ENCODE peak calls at places on chromosomes 4 and X, in nine cellular contexts. S is HT1080; E is T-helper 9 cell; Z is Right ventricle myocardium superior; Q is activated CD4-positive, alpha-beta memory T cell treated with anti-CD3 and anti-CD28 coated beads, Interleukin-2, amount 10 ng/mL, durations not matched to agents 7 days and 5 days; X is activated T-cell treated with anti-CD3 and anti-CD28 coated beads for 48 hours; N is naive thymus-derived CD8-positive, alpha-beta T cell; H is GM12865; D is cardiac fibroblast. C is an unnamed sample.

GRCh38 chr4:156656911-156657310 is 314.7 kb downstream of the PDGFC start:
- DNase-seq in S (no peak), E (no peak), Z (no peak), Q (no peak), X (no peak), N (no peak), H (no peak), D (no peak), C (no peak)

GRCh38 chrX:33817266-33817665 is 314.8 kb downstream of the FAM47A start:
- DNase-seq in S (no peak), E (no peak), Z (no peak), Q (no peak), X (no peak), N (no peak), H (no peak), D (no peak), C (no peak)

GRCh38 chr4:153152453-153153338 is 51.5 kb upstream of the TRIM2 start:
- DNase-seq in S (no peak), E (peak), Z (peak), Q (peak), X (peak), N (no peak), H (peak), D (peak), C (no peak)

GRCh38 chrX:124373348-124373747 is 27.0 kb downstream of the SH2D1A start:
- DNase-seq in S (peak), E (no peak), Z (no peak), Q (no peak), X (no peak), N (no peak), H (no peak), D (no peak), C (no peak)

GRCh38 chr4:182764137-182764536 is 153.0 kb downstream of the DCTD start:
- DNase-seq in S (peak), E (no peak), Z (no peak), Q (no peak), X (no peak), N (no peak), H (no peak), D (peak), C (no peak)

GRCh38 chr4:5863461-5864113 is 29.3 kb downstream of the CRMP1 start:
- DNase-seq in S (peak), E (no peak), Z (no peak), Q (peak), X (peak), N (no peak), H (peak), D (peak), C (peak)

GRCh38 chr4:154444958-154445357 is 46.6 kb downstream of the DCHS2 start:
- DNase-seq in S (no peak), E (no peak), Z (no peak), Q (no peak), X (no peak), N (no peak), H (no peak), D (no peak), C (no peak)

GRCh38 chr4:150136481-150136880 is 58.2 kb downstream of the DCLK2 start:
- DNase-seq in S (peak), E (no peak), Z (no peak), Q (no peak), X (no peak), N (no peak), H (no peak), D (peak), C (no peak)

GRCh38 chrX:37420179-37420578 is 71.0 kb downstream of the PRRG1 start:
- DNase-seq in S (no peak), E (no peak), Z (no peak), Q (no peak), X (no peak), N (no peak), H (no peak), D (no peak), C (no peak)

GRCh38 chrX:153638041-153638371 is 9.0 kb upstream of the DUSP9 start:
- DNase-seq in S (no peak), E (no peak), Z (no peak), Q (no peak), X (no peak), N (no peak), H (no peak), D (no peak), C (no peak)

GRCh38 chr4:58658701-58659100 is 1548.5 kb upstream of the IGFBP7 start:
- DNase-seq in S (no peak), E (no peak), Z (no peak), Q (no peak), X (no peak), N (no peak), H (no peak), D (no peak), C (no peak)

GRCh38 chr4:130712038-130712437 is 1616.1 kb downstream of the C4orf33 start:
- DNase-seq in S (peak), E (no peak), Z (no peak), Q (no peak), X (no peak), N (no peak), H (no peak), D (no peak), C (no peak)

GRCh38 chr4:156974264-156974663 is 2.7 kb upstream of the PDGFC start:
- DNase-seq in S (no peak), E (no peak), Z (no peak), Q (no peak), X (no peak), N (no peak), H (no peak), D (peak), C (no peak)

GRCh38 chr4:14824189-14824588 is 178.1 kb upstream of the CPEB2 start:
- DNase-seq in S (no peak), E (no peak), Z (no peak), Q (no peak), X (no peak), N (no peak), H (no peak), D (no peak), C (no peak)

GRCh38 chrX:125322431-125322830 is 2.8 kb downstream of the TEX13C start:
- DNase-seq in S (no peak), E (no peak), Z (no peak), Q (no peak), X (no peak), N (no peak), H (no peak), D (no peak), C (no peak)

GRCh38 chr4:100106982-100107381 is 83.3 kb downstream of the DDIT4L start:
- DNase-seq in S (peak), E (no peak), Z (no peak), Q (peak), X (no peak), N (peak), H (peak), D (no peak), C (no peak)

GRCh38 chrX:9503261-9503660 is 38.4 kb downstream of the TBL1X start:
- DNase-seq in S (no peak), E (no peak), Z (no peak), Q (no peak), X (no peak), N (no peak), H (no peak), D (no peak), C (no peak)

C was measured in MG63.